ENCODE peak calls at places on chromosomes 13 and 19, in six cellular contexts. One of them, this sample, is unnamed.

GRCh38 chr13:49220856-49221614 is 897 bp downstream of the MLNR start:
- DNase-seq in tibial nerve: no peak
- DNase-seq in breast epithelium: no peak
- DNase-seq in psoas muscle: no peak
- DNase-seq in mucosa of descending colon: no peak
- DNase-seq in thyroid gland: no peak
- DNase-seq in this sample: no peak

GRCh38 chr19:7679017-7679720 is 1.5 kb upstream of the TRAPPC5 start:
- DNase-seq in tibial nerve: no peak
- DNase-seq in breast epithelium: no peak
- DNase-seq in psoas muscle: no peak
- DNase-seq in mucosa of descending colon: peak; percentile 55
- DNase-seq in thyroid gland: no peak
- DNase-seq in this sample: no peak

GRCh38 chr19:55546822-55547614 is 1.7 kb upstream of the SBK3 start:
- DNase-seq in tibial nerve: peak; percentile 30
- DNase-seq in breast epithelium: no peak
- DNase-seq in psoas muscle: peak; percentile 86
- DNase-seq in mucosa of descending colon: peak; percentile 49
- DNase-seq in thyroid gland: peak; percentile 40
- DNase-seq in this sample: peak; percentile 52

GRCh38 chr19:48390188-48391099 is 907 bp downstream of the KDELR1 start:
- DNase-seq in tibial nerve: peak; percentile 21
- DNase-seq in breast epithelium: peak; percentile 67
- DNase-seq in psoas muscle: peak; percentile 70
- DNase-seq in mucosa of descending colon: peak; percentile 66
- DNase-seq in thyroid gland: peak; percentile 57
- DNase-seq in this sample: peak; percentile 49

GRCh38 chr13:75410207-75410606 is 71.8 kb downstream of the TBC1D4 start:
- DNase-seq in tibial nerve: no peak
- DNase-seq in breast epithelium: no peak
- DNase-seq in psoas muscle: no peak
- DNase-seq in mucosa of descending colon: no peak
- DNase-seq in thyroid gland: no peak
- DNase-seq in this sample: no peak

GRCh38 chr13:27374650-27375049 is 49.8 kb upstream of the GTF3A start:
- DNase-seq in tibial nerve: peak; percentile 21
- DNase-seq in breast epithelium: no peak
- DNase-seq in psoas muscle: peak; percentile 31
- DNase-seq in mucosa of descending colon: peak; percentile 84
- DNase-seq in thyroid gland: peak; percentile 53
- DNase-seq in this sample: peak; percentile 68

GRCh38 chr19:13097331-13098258 is 5.1 kb downstream of the LYL1 start:
- DNase-seq in tibial nerve: no peak
- DNase-seq in breast epithelium: no peak
- DNase-seq in psoas muscle: peak; percentile 68
- DNase-seq in mucosa of descending colon: peak; percentile 45
- DNase-seq in thyroid gland: no peak
- DNase-seq in this sample: peak; percentile 69

GRCh38 chr19:54405628-54406027 is 9.6 kb upstream of the TTYH1 start:
- DNase-seq in tibial nerve: no peak
- DNase-seq in breast epithelium: no peak
- DNase-seq in psoas muscle: no peak
- DNase-seq in mucosa of descending colon: no peak
- DNase-seq in thyroid gland: no peak
- DNase-seq in this sample: no peak

GRCh38 chr13:30307194-30307965 is at the start of gene KATNAL1:
- DNase-seq in tibial nerve: peak; percentile 57
- DNase-seq in breast epithelium: peak; percentile 65
- DNase-seq in psoas muscle: peak; percentile 81
- DNase-seq in mucosa of descending colon: peak; percentile 69
- DNase-seq in thyroid gland: peak; percentile 76
- DNase-seq in this sample: peak; percentile 86

GRCh38 chr13:42702726-42703125 is 78.7 kb upstream of the FAM216B start:
- DNase-seq in tibial nerve: no peak
- DNase-seq in breast epithelium: no peak
- DNase-seq in psoas muscle: no peak
- DNase-seq in mucosa of descending colon: no peak
- DNase-seq in thyroid gland: peak; percentile 24
- DNase-seq in this sample: peak; percentile 28

GRCh38 chr13:99314640-99315176 is 7.5 kb upstream of the GPR183 start:
- DNase-seq in tibial nerve: no peak
- DNase-seq in breast epithelium: no peak
- DNase-seq in psoas muscle: no peak
- DNase-seq in mucosa of descending colon: no peak
- DNase-seq in thyroid gland: no peak
- DNase-seq in this sample: no peak

GRCh38 chr19:10587022-10587838 is at the start of gene AP1M2:
- DNase-seq in tibial nerve: no peak
- DNase-seq in breast epithelium: no peak
- DNase-seq in psoas muscle: no peak
- DNase-seq in mucosa of descending colon: peak; percentile 77
- DNase-seq in thyroid gland: peak; percentile 60
- DNase-seq in this sample: no peak

GRCh38 chr19:38389101-38389925 is 816 bp downstream of the SPRED3 start:
- DNase-seq in tibial nerve: no peak
- DNase-seq in breast epithelium: no peak
- DNase-seq in psoas muscle: no peak
- DNase-seq in mucosa of descending colon: peak; percentile 12
- DNase-seq in thyroid gland: peak; percentile 27
- DNase-seq in this sample: peak; percentile 30

GRCh38 chr13:84609716-84610115 is 727.4 kb upstream of the SLITRK1 start:
- DNase-seq in tibial nerve: no peak
- DNase-seq in breast epithelium: no peak
- DNase-seq in psoas muscle: no peak
- DNase-seq in mucosa of descending colon: no peak
- DNase-seq in thyroid gland: no peak
- DNase-seq in this sample: no peak

GRCh38 chr19:19460761-19461265 is 54.5 kb downstream of the TSSK6 start:
- DNase-seq in tibial nerve: peak; percentile 33
- DNase-seq in breast epithelium: no peak
- DNase-seq in psoas muscle: peak; percentile 71
- DNase-seq in mucosa of descending colon: peak; percentile 36
- DNase-seq in thyroid gland: peak; percentile 29
- DNase-seq in this sample: no peak

GRCh38 chr13:80437212-80437611 is 96.3 kb upstream of the SPRY2 start:
- DNase-seq in tibial nerve: no peak
- DNase-seq in breast epithelium: no peak
- DNase-seq in psoas muscle: no peak
- DNase-seq in mucosa of descending colon: no peak
- DNase-seq in thyroid gland: no peak
- DNase-seq in this sample: no peak

GRCh38 chr13:83125791-83126190 is 756.5 kb downstream of the SLITRK1 start:
- DNase-seq in tibial nerve: no peak
- DNase-seq in breast epithelium: no peak
- DNase-seq in psoas muscle: no peak
- DNase-seq in mucosa of descending colon: no peak
- DNase-seq in thyroid gland: no peak
- DNase-seq in this sample: no peak

GRCh38 chr13:38944219-38944618 is 46.4 kb downstream of the STOML3 start:
- DNase-seq in tibial nerve: no peak
- DNase-seq in breast epithelium: no peak
- DNase-seq in psoas muscle: no peak
- DNase-seq in mucosa of descending colon: no peak
- DNase-seq in thyroid gland: no peak
- DNase-seq in this sample: no peak

GRCh38 chr13:81326913-81327312 is 986.0 kb upstream of the SPRY2 start:
- DNase-seq in tibial nerve: no peak
- DNase-seq in breast epithelium: no peak
- DNase-seq in psoas muscle: no peak
- DNase-seq in mucosa of descending colon: peak; percentile 28
- DNase-seq in thyroid gland: no peak
- DNase-seq in this sample: no peak

GRCh38 chr19:28463493-28464053 is 749.4 kb downstream of the UQCRFS1 start:
- DNase-seq in tibial nerve: no peak
- DNase-seq in breast epithelium: no peak
- DNase-seq in psoas muscle: no peak
- DNase-seq in mucosa of descending colon: no peak
- DNase-seq in thyroid gland: no peak
- DNase-seq in this sample: no peak

GRCh38 chr19:53467503-53468262 is at the start of gene ZNF813:
- DNase-seq in tibial nerve: peak; percentile 94
- DNase-seq in breast epithelium: peak; percentile 98
- DNase-seq in psoas muscle: peak; percentile 93
- DNase-seq in mucosa of descending colon: peak; percentile 99
- DNase-seq in thyroid gland: peak; percentile 95
- DNase-seq in this sample: peak; percentile 97

GRCh38 chr13:94658926-94659649 is 53.3 kb downstream of the SOX21 start:
- DNase-seq in tibial nerve: no peak
- DNase-seq in breast epithelium: no peak
- DNase-seq in psoas muscle: no peak
- DNase-seq in mucosa of descending colon: no peak
- DNase-seq in thyroid gland: no peak
- DNase-seq in this sample: no peak

GRCh38 chr13:76398426-76398825 is 487.8 kb downstream of the KCTD12 start:
- DNase-seq in tibial nerve: no peak
- DNase-seq in breast epithelium: no peak
- DNase-seq in psoas muscle: no peak
- DNase-seq in mucosa of descending colon: no peak
- DNase-seq in thyroid gland: no peak
- DNase-seq in this sample: no peak

GRCh38 chr13:24925318-24926231 is 161.6 kb downstream of the RNF17 start:
- DNase-seq in tibial nerve: no peak
- DNase-seq in breast epithelium: no peak
- DNase-seq in psoas muscle: no peak
- DNase-seq in mucosa of descending colon: peak; percentile 19
- DNase-seq in thyroid gland: no peak
- DNase-seq in this sample: no peak

GRCh38 chr19:12789098-12789903 is 2.0 kb upstream of the JUNB start:
- DNase-seq in tibial nerve: no peak
- DNase-seq in breast epithelium: no peak
- DNase-seq in psoas muscle: no peak
- DNase-seq in mucosa of descending colon: peak; percentile 85
- DNase-seq in thyroid gland: no peak
- DNase-seq in this sample: no peak

GRCh38 chr19:1399079-1399478 is 2.3 kb downstream of the GAMT start:
- DNase-seq in tibial nerve: no peak
- DNase-seq in breast epithelium: no peak
- DNase-seq in psoas muscle: no peak
- DNase-seq in mucosa of descending colon: no peak
- DNase-seq in thyroid gland: no peak
- DNase-seq in this sample: no peak
- H3K4me1 ChIP-seq in tibial nerve: peaks cover 64% of the 10 kb centered on the region
- H3K4me1 ChIP-seq in breast epithelium: peaks cover 13% of the 10 kb centered on the region
- H3K4me1 ChIP-seq in psoas muscle: peaks cover 25% of the 10 kb centered on the region
- H3K4me1 ChIP-seq in mucosa of descending colon: peaks cover 11% of the 10 kb centered on the region
- H3K4me1 ChIP-seq in thyroid gland: peaks cover 18% of the 10 kb centered on the region
- H3K4me1 ChIP-seq in this sample: peaks cover 16% of the 10 kb centered on the region

GRCh38 chr19:18426416-18426767 is 7.2 kb downstream of the SSBP4 start:
- DNase-seq in tibial nerve: no peak
- DNase-seq in breast epithelium: no peak
- DNase-seq in psoas muscle: no peak
- DNase-seq in mucosa of descending colon: no peak
- DNase-seq in thyroid gland: no peak
- DNase-seq in this sample: no peak
- TF ChIP-seq CTCF in tibial nerve: no peak
- TF ChIP-seq CTCF in breast epithelium: no peak
- TF ChIP-seq CTCF in psoas muscle: no peak
- TF ChIP-seq CTCF in mucosa of descending colon: no peak
- TF ChIP-seq CTCF in thyroid gland: no peak
- TF ChIP-seq CTCF in this sample: no peak

DNA sequence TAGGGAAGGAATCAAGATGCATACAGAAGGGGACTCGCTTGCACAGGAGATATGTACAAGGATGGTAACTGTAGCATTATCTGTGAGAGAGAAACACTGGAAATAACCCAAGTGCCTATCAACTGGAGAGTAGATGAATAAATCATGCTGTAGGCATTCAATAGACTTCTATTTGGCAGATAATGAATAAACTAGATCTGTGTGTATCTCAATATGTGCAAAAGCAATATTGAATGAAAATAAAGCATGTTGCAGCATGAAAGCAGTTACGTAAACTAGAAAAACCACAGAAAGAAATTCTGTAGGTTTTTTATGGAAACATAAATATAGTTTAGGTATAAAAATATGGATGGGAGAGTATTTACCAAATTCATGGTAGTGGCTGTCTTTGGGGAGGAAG is 38.6 kb upstream of the RGCC start:
- DNase-seq in tibial nerve: no peak
- DNase-seq in breast epithelium: no peak
- DNase-seq in psoas muscle: no peak
- DNase-seq in mucosa of descending colon: no peak
- DNase-seq in thyroid gland: no peak
- DNase-seq in this sample: no peak
- H3K4me3 ChIP-seq in tibial nerve: no peak overlapping the region
- H3K4me3 ChIP-seq in breast epithelium: no peak overlapping the region
- H3K4me3 ChIP-seq in psoas muscle: no peak overlapping the region
- H3K4me3 ChIP-seq in mucosa of descending colon: no peak overlapping the region
- H3K4me3 ChIP-seq in thyroid gland: no peak overlapping the region
- H3K4me3 ChIP-seq in this sample: no peak overlapping the region

DNA sequence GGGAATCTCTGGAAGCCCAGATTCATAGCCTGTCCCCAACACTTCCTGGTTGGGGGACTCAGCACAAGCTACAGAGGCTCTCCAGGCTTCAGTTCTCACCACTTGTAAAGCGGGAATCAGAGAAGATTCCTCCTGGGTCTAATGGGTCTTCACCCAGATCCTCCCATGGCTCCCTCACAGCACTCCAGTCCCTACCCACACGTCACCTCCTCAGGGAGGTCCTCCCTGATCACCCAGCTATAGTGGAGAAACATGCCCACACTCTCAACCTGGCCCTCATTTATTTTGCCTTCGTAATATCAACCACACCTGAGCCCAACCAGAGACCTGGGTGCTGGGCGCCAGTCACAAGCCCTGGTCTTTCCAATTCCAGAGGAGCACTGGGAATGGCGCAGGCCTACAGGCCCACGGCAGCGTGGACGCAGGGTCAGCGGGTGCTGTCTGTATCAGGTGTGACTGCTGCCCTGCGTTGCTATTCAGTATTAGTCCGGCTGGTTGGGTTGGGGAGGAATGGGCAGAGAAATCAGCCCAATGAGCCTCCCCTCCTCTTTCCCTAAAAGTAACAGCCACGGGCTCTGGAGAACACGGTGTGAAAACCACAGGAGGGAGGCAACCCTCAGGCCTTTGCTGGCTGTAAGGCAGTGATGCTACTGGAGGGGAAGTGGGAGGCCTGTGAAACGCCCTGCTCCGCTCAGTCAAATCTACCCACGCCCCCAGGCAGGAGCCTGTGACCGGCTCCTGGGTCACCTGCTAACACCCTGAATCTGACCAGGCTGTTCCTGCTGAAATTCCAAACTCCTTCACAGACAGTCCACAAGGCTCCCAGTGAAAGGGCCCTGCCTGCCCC is 5.2 kb downstream of the AKT2 start:
- DNase-seq in tibial nerve: no peak
- DNase-seq in breast epithelium: no peak
- DNase-seq in psoas muscle: no peak
- DNase-seq in mucosa of descending colon: no peak
- DNase-seq in thyroid gland: peak; percentile 42
- DNase-seq in this sample: no peak
- H3K4me1 ChIP-seq in tibial nerve: peaks cover 86% of the 10 kb centered on the region
- H3K4me1 ChIP-seq in breast epithelium: peaks cover 28% of the 10 kb centered on the region
- H3K4me1 ChIP-seq in psoas muscle: peaks cover 81% of the 10 kb centered on the region
- H3K4me1 ChIP-seq in mucosa of descending colon: peaks cover 53% of the 10 kb centered on the region
- H3K4me1 ChIP-seq in thyroid gland: peaks cover 88% of the 10 kb centered on the region
- H3K4me1 ChIP-seq in this sample: peaks cover 63% of the 10 kb centered on the region

GRCh38 chr13:46795321-46795720 is 1.6 kb downstream of the ESD start:
- DNase-seq in tibial nerve: no peak
- DNase-seq in breast epithelium: no peak
- DNase-seq in psoas muscle: no peak
- DNase-seq in mucosa of descending colon: no peak
- DNase-seq in thyroid gland: no peak
- DNase-seq in this sample: no peak
- TF ChIP-seq CTCF in tibial nerve: no peak
- TF ChIP-seq CTCF in breast epithelium: no peak
- TF ChIP-seq CTCF in psoas muscle: no peak
- TF ChIP-seq CTCF in mucosa of descending colon: no peak
- TF ChIP-seq CTCF in thyroid gland: no peak
- TF ChIP-seq CTCF in this sample: no peak

GRCh38 chr19:46076031-46076880 is 35.5 kb upstream of the IGFL4 start:
- DNase-seq in tibial nerve: no peak
- DNase-seq in breast epithelium: no peak
- DNase-seq in psoas muscle: no peak
- DNase-seq in mucosa of descending colon: no peak
- DNase-seq in thyroid gland: no peak
- DNase-seq in this sample: no peak
- H3K4me3 ChIP-seq in tibial nerve: no peak overlapping the region
- H3K4me3 ChIP-seq in breast epithelium: no peak overlapping the region
- H3K4me3 ChIP-seq in psoas muscle: no peak overlapping the region
- H3K4me3 ChIP-seq in mucosa of descending colon: no peak overlapping the region
- H3K4me3 ChIP-seq in thyroid gland: no peak overlapping the region
- H3K4me3 ChIP-seq in this sample: no peak overlapping the region

This sample was measured in ovary.